ENCODE peak calls at places on chromosome 12, in seven cellular contexts. One of them, this sample, is unnamed.

GRCh38 chr12:67096533-67097318 is 172.4 kb upstream of the CAND1 start:
- DNase-seq in midbrain: no peak
- DNase-seq in activated naive CD4-positive, alpha-beta T cell treated with anti-CD3 and anti-CD28 coated beads, Interleukin-2, amount 50 U/mL, for 16 hours: no peak
- DNase-seq in SHP77: no peak
- DNase-seq in left colon: no peak
- DNase-seq in activated T-helper 1 cell treated with Interleukin-2 at 50 U/mL for 16 hours: no peak
- DNase-seq in stimulated activated CD4-positive, alpha-beta T cell treated with anti-CD3 and anti-CD28 coated beads, Interleukin-15, amount 100 ng/mL, for 1 hour: no peak
- DNase-seq in this sample: no peak

GRCh38 chr12:122866950-122867607 is 28.8 kb downstream of the VPS37B start:
- DNase-seq in activated naive CD4-positive, alpha-beta T cell treated with anti-CD3 and anti-CD28 coated beads, Interleukin-2, amount 50 U/mL, for 16 hours: no peak
- DNase-seq in stimulated activated CD4-positive, alpha-beta T cell treated with anti-CD3 and anti-CD28 coated beads, Interleukin-15, amount 100 ng/mL, for 1 hour: no peak
- DNase-seq in activated T-helper 1 cell treated with Interleukin-2 at 50 U/mL for 16 hours: no peak
- DNase-seq in left colon: no peak
- DNase-seq in SHP77: no peak
- DNase-seq in midbrain: no peak
- DNase-seq in this sample: no peak

GRCh38 chr12:107319536-107320030 is 226.2 kb upstream of the CRY1 start:
- DNase-seq in stimulated activated CD4-positive, alpha-beta T cell treated with anti-CD3 and anti-CD28 coated beads, Interleukin-15, amount 100 ng/mL, for 1 hour: no peak
- DNase-seq in left colon: no peak
- DNase-seq in SHP77: no peak
- DNase-seq in activated T-helper 1 cell treated with Interleukin-2 at 50 U/mL for 16 hours: no peak
- DNase-seq in activated naive CD4-positive, alpha-beta T cell treated with anti-CD3 and anti-CD28 coated beads, Interleukin-2, amount 50 U/mL, for 16 hours: peak; percentile 35
- DNase-seq in midbrain: no peak
- DNase-seq in this sample: no peak

GRCh38 chr12:5114436-5114835 is 70.8 kb downstream of the KCNA5 start:
- DNase-seq in midbrain: no peak
- DNase-seq in activated naive CD4-positive, alpha-beta T cell treated with anti-CD3 and anti-CD28 coated beads, Interleukin-2, amount 50 U/mL, for 16 hours: no peak
- DNase-seq in left colon: no peak
- DNase-seq in SHP77: no peak
- DNase-seq in stimulated activated CD4-positive, alpha-beta T cell treated with anti-CD3 and anti-CD28 coated beads, Interleukin-15, amount 100 ng/mL, for 1 hour: no peak
- DNase-seq in activated T-helper 1 cell treated with Interleukin-2 at 50 U/mL for 16 hours: no peak
- DNase-seq in this sample: no peak

GRCh38 chr12:131642101-131642540 is 68.8 kb upstream of the SFSWAP start:
- DNase-seq in stimulated activated CD4-positive, alpha-beta T cell treated with anti-CD3 and anti-CD28 coated beads, Interleukin-15, amount 100 ng/mL, for 1 hour: no peak
- DNase-seq in left colon: no peak
- DNase-seq in activated naive CD4-positive, alpha-beta T cell treated with anti-CD3 and anti-CD28 coated beads, Interleukin-2, amount 50 U/mL, for 16 hours: no peak
- DNase-seq in activated T-helper 1 cell treated with Interleukin-2 at 50 U/mL for 16 hours: no peak
- DNase-seq in SHP77: no peak
- DNase-seq in midbrain: no peak
- DNase-seq in this sample: no peak

GRCh38 chr12:130656411-130656810 is 59.7 kb downstream of the RIMBP2 start:
- DNase-seq in left colon: no peak
- DNase-seq in activated T-helper 1 cell treated with Interleukin-2 at 50 U/mL for 16 hours: no peak
- DNase-seq in midbrain: no peak
- DNase-seq in stimulated activated CD4-positive, alpha-beta T cell treated with anti-CD3 and anti-CD28 coated beads, Interleukin-15, amount 100 ng/mL, for 1 hour: no peak
- DNase-seq in activated naive CD4-positive, alpha-beta T cell treated with anti-CD3 and anti-CD28 coated beads, Interleukin-2, amount 50 U/mL, for 16 hours: no peak
- DNase-seq in SHP77: no peak
- DNase-seq in this sample: no peak

GRCh38 chr12:61750604-61751003 is 509.6 kb upstream of the USP15 start:
- DNase-seq in activated T-helper 1 cell treated with Interleukin-2 at 50 U/mL for 16 hours: no peak
- DNase-seq in left colon: no peak
- DNase-seq in midbrain: no peak
- DNase-seq in stimulated activated CD4-positive, alpha-beta T cell treated with anti-CD3 and anti-CD28 coated beads, Interleukin-15, amount 100 ng/mL, for 1 hour: no peak
- DNase-seq in SHP77: no peak
- DNase-seq in activated naive CD4-positive, alpha-beta T cell treated with anti-CD3 and anti-CD28 coated beads, Interleukin-2, amount 50 U/mL, for 16 hours: no peak
- DNase-seq in this sample: no peak

GRCh38 chr12:67515679-67516363 is 132.7 kb upstream of the DYRK2 start:
- DNase-seq in SHP77: peak; percentile 76
- DNase-seq in midbrain: no peak
- DNase-seq in stimulated activated CD4-positive, alpha-beta T cell treated with anti-CD3 and anti-CD28 coated beads, Interleukin-15, amount 100 ng/mL, for 1 hour: no peak
- DNase-seq in activated naive CD4-positive, alpha-beta T cell treated with anti-CD3 and anti-CD28 coated beads, Interleukin-2, amount 50 U/mL, for 16 hours: no peak
- DNase-seq in left colon: peak; percentile 42
- DNase-seq in activated T-helper 1 cell treated with Interleukin-2 at 50 U/mL for 16 hours: peak; percentile 22
- DNase-seq in this sample: peak; percentile 32

GRCh38 chr12:95646781-95647184 is 95.5 kb upstream of the USP44 start:
- DNase-seq in stimulated activated CD4-positive, alpha-beta T cell treated with anti-CD3 and anti-CD28 coated beads, Interleukin-15, amount 100 ng/mL, for 1 hour: no peak
- DNase-seq in left colon: no peak
- DNase-seq in activated T-helper 1 cell treated with Interleukin-2 at 50 U/mL for 16 hours: no peak
- DNase-seq in midbrain: no peak
- DNase-seq in SHP77: no peak
- DNase-seq in activated naive CD4-positive, alpha-beta T cell treated with anti-CD3 and anti-CD28 coated beads, Interleukin-2, amount 50 U/mL, for 16 hours: no peak
- DNase-seq in this sample: no peak

GRCh38 chr12:125072496-125072895 is 7.3 kb downstream of the AACS start:
- DNase-seq in SHP77: no peak
- DNase-seq in activated T-helper 1 cell treated with Interleukin-2 at 50 U/mL for 16 hours: no peak
- DNase-seq in stimulated activated CD4-positive, alpha-beta T cell treated with anti-CD3 and anti-CD28 coated beads, Interleukin-15, amount 100 ng/mL, for 1 hour: no peak
- DNase-seq in activated naive CD4-positive, alpha-beta T cell treated with anti-CD3 and anti-CD28 coated beads, Interleukin-2, amount 50 U/mL, for 16 hours: no peak
- DNase-seq in midbrain: no peak
- DNase-seq in left colon: no peak
- DNase-seq in this sample: no peak

GRCh38 chr12:47223848-47224213 is 144.1 kb upstream of the AMIGO2 start:
- DNase-seq in stimulated activated CD4-positive, alpha-beta T cell treated with anti-CD3 and anti-CD28 coated beads, Interleukin-15, amount 100 ng/mL, for 1 hour: no peak
- DNase-seq in activated T-helper 1 cell treated with Interleukin-2 at 50 U/mL for 16 hours: no peak
- DNase-seq in SHP77: peak; percentile 12
- DNase-seq in left colon: peak; percentile 55
- DNase-seq in activated naive CD4-positive, alpha-beta T cell treated with anti-CD3 and anti-CD28 coated beads, Interleukin-2, amount 50 U/mL, for 16 hours: no peak
- DNase-seq in midbrain: no peak
- DNase-seq in this sample: peak; percentile 64

GRCh38 chr12:3968523-3968922 is 95.3 kb upstream of the PARP11 start:
- DNase-seq in midbrain: no peak
- DNase-seq in SHP77: no peak
- DNase-seq in activated T-helper 1 cell treated with Interleukin-2 at 50 U/mL for 16 hours: no peak
- DNase-seq in activated naive CD4-positive, alpha-beta T cell treated with anti-CD3 and anti-CD28 coated beads, Interleukin-2, amount 50 U/mL, for 16 hours: no peak
- DNase-seq in left colon: no peak
- DNase-seq in stimulated activated CD4-positive, alpha-beta T cell treated with anti-CD3 and anti-CD28 coated beads, Interleukin-15, amount 100 ng/mL, for 1 hour: no peak
- DNase-seq in this sample: no peak

GRCh38 chr12:115166698-115167315 is 482.8 kb upstream of the TBX3 start:
- DNase-seq in activated naive CD4-positive, alpha-beta T cell treated with anti-CD3 and anti-CD28 coated beads, Interleukin-2, amount 50 U/mL, for 16 hours: no peak
- DNase-seq in activated T-helper 1 cell treated with Interleukin-2 at 50 U/mL for 16 hours: no peak
- DNase-seq in left colon: no peak
- DNase-seq in midbrain: no peak
- DNase-seq in stimulated activated CD4-positive, alpha-beta T cell treated with anti-CD3 and anti-CD28 coated beads, Interleukin-15, amount 100 ng/mL, for 1 hour: no peak
- DNase-seq in SHP77: no peak
- DNase-seq in this sample: no peak

GRCh38 chr12:69885656-69886055 is 60.6 kb downstream of the MYRFL start:
- DNase-seq in left colon: no peak
- DNase-seq in activated T-helper 1 cell treated with Interleukin-2 at 50 U/mL for 16 hours: no peak
- DNase-seq in midbrain: no peak
- DNase-seq in stimulated activated CD4-positive, alpha-beta T cell treated with anti-CD3 and anti-CD28 coated beads, Interleukin-15, amount 100 ng/mL, for 1 hour: no peak
- DNase-seq in activated naive CD4-positive, alpha-beta T cell treated with anti-CD3 and anti-CD28 coated beads, Interleukin-2, amount 50 U/mL, for 16 hours: no peak
- DNase-seq in SHP77: no peak
- DNase-seq in this sample: no peak

GRCh38 chr12:113077057-113077858 is 20.7 kb downstream of the DTX1 start:
- DNase-seq in activated T-helper 1 cell treated with Interleukin-2 at 50 U/mL for 16 hours: no peak
- DNase-seq in activated naive CD4-positive, alpha-beta T cell treated with anti-CD3 and anti-CD28 coated beads, Interleukin-2, amount 50 U/mL, for 16 hours: no peak
- DNase-seq in stimulated activated CD4-positive, alpha-beta T cell treated with anti-CD3 and anti-CD28 coated beads, Interleukin-15, amount 100 ng/mL, for 1 hour: no peak
- DNase-seq in midbrain: no peak
- DNase-seq in left colon: no peak
- DNase-seq in SHP77: no peak
- DNase-seq in this sample: no peak

GRCh38 chr12:44875417-44875953 is 630 bp downstream of the NELL2 start:
- DNase-seq in activated T-helper 1 cell treated with Interleukin-2 at 50 U/mL for 16 hours: no peak
- DNase-seq in activated naive CD4-positive, alpha-beta T cell treated with anti-CD3 and anti-CD28 coated beads, Interleukin-2, amount 50 U/mL, for 16 hours: peak; percentile 17
- DNase-seq in SHP77: no peak
- DNase-seq in stimulated activated CD4-positive, alpha-beta T cell treated with anti-CD3 and anti-CD28 coated beads, Interleukin-15, amount 100 ng/mL, for 1 hour: no peak
- DNase-seq in left colon: no peak
- DNase-seq in midbrain: no peak
- DNase-seq in this sample: no peak

GRCh38 chr12:44972746-44973421 is 78.0 kb downstream of the DBX2 start:
- DNase-seq in midbrain: no peak
- DNase-seq in activated naive CD4-positive, alpha-beta T cell treated with anti-CD3 and anti-CD28 coated beads, Interleukin-2, amount 50 U/mL, for 16 hours: no peak
- DNase-seq in SHP77: peak; percentile 33
- DNase-seq in stimulated activated CD4-positive, alpha-beta T cell treated with anti-CD3 and anti-CD28 coated beads, Interleukin-15, amount 100 ng/mL, for 1 hour: no peak
- DNase-seq in left colon: no peak
- DNase-seq in activated T-helper 1 cell treated with Interleukin-2 at 50 U/mL for 16 hours: no peak
- DNase-seq in this sample: no peak

GRCh38 chr12:44247588-44247987 is 411.7 kb downstream of the TMEM117 start:
- DNase-seq in activated naive CD4-positive, alpha-beta T cell treated with anti-CD3 and anti-CD28 coated beads, Interleukin-2, amount 50 U/mL, for 16 hours: no peak
- DNase-seq in midbrain: no peak
- DNase-seq in activated T-helper 1 cell treated with Interleukin-2 at 50 U/mL for 16 hours: no peak
- DNase-seq in stimulated activated CD4-positive, alpha-beta T cell treated with anti-CD3 and anti-CD28 coated beads, Interleukin-15, amount 100 ng/mL, for 1 hour: no peak
- DNase-seq in SHP77: no peak
- DNase-seq in left colon: no peak
- DNase-seq in this sample: no peak

GRCh38 chr12:112843272-112843671 is 51.7 kb downstream of the RPH3A start:
- DNase-seq in activated T-helper 1 cell treated with Interleukin-2 at 50 U/mL for 16 hours: no peak
- DNase-seq in midbrain: no peak
- DNase-seq in left colon: no peak
- DNase-seq in SHP77: no peak
- DNase-seq in stimulated activated CD4-positive, alpha-beta T cell treated with anti-CD3 and anti-CD28 coated beads, Interleukin-15, amount 100 ng/mL, for 1 hour: no peak
- DNase-seq in activated naive CD4-positive, alpha-beta T cell treated with anti-CD3 and anti-CD28 coated beads, Interleukin-2, amount 50 U/mL, for 16 hours: no peak
- DNase-seq in this sample: no peak

GRCh38 chr12:1369460-1369859 is 224.9 kb downstream of the FBXL14 start:
- DNase-seq in stimulated activated CD4-positive, alpha-beta T cell treated with anti-CD3 and anti-CD28 coated beads, Interleukin-15, amount 100 ng/mL, for 1 hour: no peak
- DNase-seq in activated naive CD4-positive, alpha-beta T cell treated with anti-CD3 and anti-CD28 coated beads, Interleukin-2, amount 50 U/mL, for 16 hours: no peak
- DNase-seq in SHP77: no peak
- DNase-seq in left colon: no peak
- DNase-seq in activated T-helper 1 cell treated with Interleukin-2 at 50 U/mL for 16 hours: no peak
- DNase-seq in midbrain: no peak
- DNase-seq in this sample: no peak

GRCh38 chr12:104957388-104958008 is 592 bp downstream of the SLC41A2 start:
- DNase-seq in midbrain: no peak
- DNase-seq in stimulated activated CD4-positive, alpha-beta T cell treated with anti-CD3 and anti-CD28 coated beads, Interleukin-15, amount 100 ng/mL, for 1 hour: peak; percentile 6
- DNase-seq in left colon: no peak
- DNase-seq in activated naive CD4-positive, alpha-beta T cell treated with anti-CD3 and anti-CD28 coated beads, Interleukin-2, amount 50 U/mL, for 16 hours: peak; percentile 29
- DNase-seq in SHP77: peak; percentile 50
- DNase-seq in activated T-helper 1 cell treated with Interleukin-2 at 50 U/mL for 16 hours: peak; percentile 24
- DNase-seq in this sample: peak; percentile 54

GRCh38 chr12:29041621-29042020 is 107.5 kb upstream of the FAR2 start:
- DNase-seq in activated naive CD4-positive, alpha-beta T cell treated with anti-CD3 and anti-CD28 coated beads, Interleukin-2, amount 50 U/mL, for 16 hours: no peak
- DNase-seq in stimulated activated CD4-positive, alpha-beta T cell treated with anti-CD3 and anti-CD28 coated beads, Interleukin-15, amount 100 ng/mL, for 1 hour: no peak
- DNase-seq in SHP77: no peak
- DNase-seq in activated T-helper 1 cell treated with Interleukin-2 at 50 U/mL for 16 hours: no peak
- DNase-seq in midbrain: no peak
- DNase-seq in left colon: no peak
- DNase-seq in this sample: no peak

GRCh38 chr12:121050725-121051124 is 11.7 kb upstream of the OASL start:
- DNase-seq in stimulated activated CD4-positive, alpha-beta T cell treated with anti-CD3 and anti-CD28 coated beads, Interleukin-15, amount 100 ng/mL, for 1 hour: no peak
- DNase-seq in activated naive CD4-positive, alpha-beta T cell treated with anti-CD3 and anti-CD28 coated beads, Interleukin-2, amount 50 U/mL, for 16 hours: no peak
- DNase-seq in midbrain: peak; percentile 14
- DNase-seq in activated T-helper 1 cell treated with Interleukin-2 at 50 U/mL for 16 hours: no peak
- DNase-seq in left colon: no peak
- DNase-seq in SHP77: no peak
- DNase-seq in this sample: no peak

GRCh38 chr12:109432431-109432830 is 44.7 kb downstream of the KCTD10 start:
- DNase-seq in midbrain: no peak
- DNase-seq in stimulated activated CD4-positive, alpha-beta T cell treated with anti-CD3 and anti-CD28 coated beads, Interleukin-15, amount 100 ng/mL, for 1 hour: no peak
- DNase-seq in activated naive CD4-positive, alpha-beta T cell treated with anti-CD3 and anti-CD28 coated beads, Interleukin-2, amount 50 U/mL, for 16 hours: no peak
- DNase-seq in activated T-helper 1 cell treated with Interleukin-2 at 50 U/mL for 16 hours: no peak
- DNase-seq in left colon: no peak
- DNase-seq in SHP77: no peak
- DNase-seq in this sample: no peak

GRCh38 chr12:32535260-32535999 is 136.1 kb downstream of the FGD4 start:
- DNase-seq in stimulated activated CD4-positive, alpha-beta T cell treated with anti-CD3 and anti-CD28 coated beads, Interleukin-15, amount 100 ng/mL, for 1 hour: no peak
- DNase-seq in activated naive CD4-positive, alpha-beta T cell treated with anti-CD3 and anti-CD28 coated beads, Interleukin-2, amount 50 U/mL, for 16 hours: no peak
- DNase-seq in activated T-helper 1 cell treated with Interleukin-2 at 50 U/mL for 16 hours: no peak
- DNase-seq in left colon: peak; percentile 81
- DNase-seq in midbrain: peak; percentile 87
- DNase-seq in SHP77: peak; percentile 81
- DNase-seq in this sample: peak; percentile 84

GRCh38 chr12:109452489-109452888 is 24.6 kb downstream of the KCTD10 start:
- DNase-seq in midbrain: no peak
- DNase-seq in SHP77: no peak
- DNase-seq in stimulated activated CD4-positive, alpha-beta T cell treated with anti-CD3 and anti-CD28 coated beads, Interleukin-15, amount 100 ng/mL, for 1 hour: no peak
- DNase-seq in activated T-helper 1 cell treated with Interleukin-2 at 50 U/mL for 16 hours: no peak
- DNase-seq in left colon: no peak
- DNase-seq in activated naive CD4-positive, alpha-beta T cell treated with anti-CD3 and anti-CD28 coated beads, Interleukin-2, amount 50 U/mL, for 16 hours: no peak
- DNase-seq in this sample: no peak

GRCh38 chr12:131911851-131912525 is 17.1 kb upstream of the PUS1 start:
- DNase-seq in midbrain: no peak
- DNase-seq in activated T-helper 1 cell treated with Interleukin-2 at 50 U/mL for 16 hours: no peak
- DNase-seq in stimulated activated CD4-positive, alpha-beta T cell treated with anti-CD3 and anti-CD28 coated beads, Interleukin-15, amount 100 ng/mL, for 1 hour: no peak
- DNase-seq in activated naive CD4-positive, alpha-beta T cell treated with anti-CD3 and anti-CD28 coated beads, Interleukin-2, amount 50 U/mL, for 16 hours: no peak
- DNase-seq in left colon: no peak
- DNase-seq in SHP77: no peak
- DNase-seq in this sample: no peak

GRCh38 chr12:130948751-130949150 is 5.0 kb upstream of the ADGRD1 start:
- DNase-seq in activated T-helper 1 cell treated with Interleukin-2 at 50 U/mL for 16 hours: no peak
- DNase-seq in left colon: no peak
- DNase-seq in SHP77: no peak
- DNase-seq in stimulated activated CD4-positive, alpha-beta T cell treated with anti-CD3 and anti-CD28 coated beads, Interleukin-15, amount 100 ng/mL, for 1 hour: no peak
- DNase-seq in activated naive CD4-positive, alpha-beta T cell treated with anti-CD3 and anti-CD28 coated beads, Interleukin-2, amount 50 U/mL, for 16 hours: no peak
- DNase-seq in midbrain: no peak
- DNase-seq in this sample: no peak

GRCh38 chr12:54033980-54034783 is 1.3 kb downstream of the HOXC5 start:
- DNase-seq in midbrain: no peak
- DNase-seq in left colon: no peak
- DNase-seq in stimulated activated CD4-positive, alpha-beta T cell treated with anti-CD3 and anti-CD28 coated beads, Interleukin-15, amount 100 ng/mL, for 1 hour: no peak
- DNase-seq in activated T-helper 1 cell treated with Interleukin-2 at 50 U/mL for 16 hours: no peak
- DNase-seq in activated naive CD4-positive, alpha-beta T cell treated with anti-CD3 and anti-CD28 coated beads, Interleukin-2, amount 50 U/mL, for 16 hours: no peak
- DNase-seq in SHP77: no peak
- DNase-seq in this sample: no peak

This sample was measured in transverse colon.